ENCODE peak calls at places on chromosomes 1 and 21, in four cellular contexts. O is GM12892, J is NB4, X is uterus. W is an unnamed sample.

GRCh38 chr1:157104598-157105293 is 5.1 kb upstream of the ETV3L start:
- DNase-seq in O (no peak), X (no peak), J (no peak), W (no peak)

GRCh38 chr1:220689696-220690095 is 467 bp upstream of the C1orf115 start:
- DNase-seq in O (no peak), J (no peak), X (no peak), W (no peak)

GRCh38 chr1:170196490-170196889 is 50.7 kb downstream of the NTMT2 start:
- DNase-seq in J (no peak), X (no peak), O (no peak), W (no peak)

GRCh38 chr1:29827237-29827750 is 591.0 kb downstream of the PTPRU start:
- DNase-seq in J (no peak), X (no peak), O (no peak), W (no peak)

GRCh38 chr1:175343945-175344344 is 151.4 kb upstream of the KIAA0040 start:
- DNase-seq in J (no peak), X (no peak), O (no peak), W (no peak)

GRCh38 chr1:155649689-155650088 is 38.9 kb downstream of the YY1AP1 start:
- DNase-seq in J (peak), X (no peak), O (no peak), W (no peak)

GRCh38 chr1:80212958-80213357 is 1206.4 kb upstream of the ADGRL4 start:
- DNase-seq in O (no peak), X (no peak), J (no peak), W (no peak)

GRCh38 chr1:151372411-151372934 is at the start of gene SELENBP1:
- DNase-seq in O (no peak), X (peak), J (no peak), W (peak)

GRCh38 chr1:20981903-20982695 is 194.6 kb downstream of the EIF4G3 start:
- DNase-seq in J (peak), X (no peak), O (no peak), W (no peak)

GRCh38 chr1:65840683-65841082 is 48.0 kb downstream of the PDE4B start:
- DNase-seq in X (no peak), J (no peak), O (no peak), W (no peak)

GRCh38 chr1:159009704-159010361 is at the start of gene IFI16:
- DNase-seq in J (peak), X (peak), O (peak), W (peak)

GRCh38 chr1:72397786-72398185 is 115.4 kb upstream of the NEGR1 start:
- DNase-seq in X (no peak), J (peak), O (no peak), W (no peak)

GRCh38 chr1:33712176-33712575 is 151.7 kb upstream of the HMGB4 start:
- DNase-seq in O (no peak), X (no peak), J (no peak), W (no peak)

GRCh38 chr1:52663716-52664115 is 30.7 kb downstream of the SHISAL2A start:
- DNase-seq in J (no peak), X (no peak), O (no peak), W (no peak)

GRCh38 chr1:60068393-60069045 is 5.1 kb downstream of the C1orf87 start:
- DNase-seq in J (no peak), X (no peak), O (no peak), W (no peak)

DNA sequence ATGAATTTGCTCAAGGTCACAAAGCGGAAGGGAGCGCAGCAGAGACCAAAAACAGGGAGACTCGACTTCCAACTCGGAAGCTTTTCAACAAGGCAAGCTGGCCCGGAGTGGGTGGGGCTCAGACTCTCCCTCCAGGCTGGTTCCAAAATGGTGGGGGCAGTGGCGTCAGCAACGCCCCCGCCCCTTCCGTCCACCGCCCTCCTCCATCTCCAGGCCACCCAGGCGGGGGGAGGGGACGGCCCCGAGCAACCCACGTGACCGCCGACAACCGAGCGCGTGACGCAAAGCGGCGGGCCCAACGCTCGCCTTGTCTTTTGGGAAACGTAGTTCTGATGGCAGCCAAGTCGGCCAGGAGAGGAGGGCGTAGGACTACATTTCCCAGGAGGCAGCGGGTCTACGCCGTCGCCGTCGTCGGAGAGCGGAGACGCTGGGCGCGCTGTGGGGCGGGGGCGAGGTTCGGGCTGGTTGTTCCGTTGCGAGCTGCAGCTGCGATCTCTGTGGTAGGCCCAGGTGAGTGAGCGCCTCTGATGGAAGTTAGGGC is at the start of gene THRAP3:
- DNase-seq in J (peak), X (peak), O (peak), W (peak)
- TF ChIP-seq POLR2A in J (peak), X (peak), O (peak), W (peak)

GRCh38 chr1:1311107-1312104 is 3.0 kb downstream of the PUSL1 start:
- DNase-seq in O (no peak), J (no peak), X (no peak), W (no peak)
- TF ChIP-seq POLR2A in O (peak), J (no peak), X (no peak), W (no peak)

DNA sequence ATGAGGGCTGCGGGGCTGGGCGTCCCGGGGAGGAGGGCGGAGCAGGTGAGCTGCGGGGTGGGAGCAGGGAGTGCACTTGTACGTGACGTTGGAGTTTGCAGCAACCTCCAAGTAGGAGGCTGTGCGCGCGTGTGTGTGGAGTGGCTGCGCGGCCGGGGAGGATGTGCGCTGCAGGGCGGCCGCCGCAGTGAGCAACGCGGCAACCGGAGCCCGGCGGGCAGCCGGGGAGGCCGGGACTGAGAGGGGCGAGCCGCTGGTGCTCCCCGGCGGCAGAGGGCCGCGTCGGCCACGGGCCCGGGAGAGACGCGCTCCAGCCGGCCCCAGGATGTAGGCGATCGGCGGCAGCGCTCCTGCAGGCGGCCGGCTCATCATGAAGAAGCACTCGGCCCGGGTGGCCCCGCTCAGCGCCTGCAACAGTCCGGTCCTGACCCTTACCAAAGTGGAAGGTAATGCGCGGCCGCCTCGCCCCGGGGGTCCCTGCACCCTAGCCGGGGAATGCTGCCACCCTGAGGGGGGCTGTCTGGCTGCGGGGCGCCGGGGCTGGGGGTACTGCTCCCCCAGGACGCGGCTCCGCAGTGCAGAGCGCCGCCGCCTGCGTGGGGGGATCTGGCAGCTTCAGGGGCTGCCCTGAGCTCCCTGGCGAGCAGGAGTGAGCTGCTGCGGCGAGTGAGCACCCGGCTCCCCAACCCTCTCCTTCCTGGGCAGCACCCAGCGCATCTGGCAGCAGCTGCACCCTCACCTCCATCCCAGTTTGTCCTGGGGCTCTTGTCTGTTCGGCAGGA is 158.9 kb upstream of the COA6 start:
- DNase-seq in J (no peak), X (no peak), O (no peak), W (peak)
- TF ChIP-seq POLR2A in J (no peak), X (no peak), O (no peak), W (no peak)

DNA sequence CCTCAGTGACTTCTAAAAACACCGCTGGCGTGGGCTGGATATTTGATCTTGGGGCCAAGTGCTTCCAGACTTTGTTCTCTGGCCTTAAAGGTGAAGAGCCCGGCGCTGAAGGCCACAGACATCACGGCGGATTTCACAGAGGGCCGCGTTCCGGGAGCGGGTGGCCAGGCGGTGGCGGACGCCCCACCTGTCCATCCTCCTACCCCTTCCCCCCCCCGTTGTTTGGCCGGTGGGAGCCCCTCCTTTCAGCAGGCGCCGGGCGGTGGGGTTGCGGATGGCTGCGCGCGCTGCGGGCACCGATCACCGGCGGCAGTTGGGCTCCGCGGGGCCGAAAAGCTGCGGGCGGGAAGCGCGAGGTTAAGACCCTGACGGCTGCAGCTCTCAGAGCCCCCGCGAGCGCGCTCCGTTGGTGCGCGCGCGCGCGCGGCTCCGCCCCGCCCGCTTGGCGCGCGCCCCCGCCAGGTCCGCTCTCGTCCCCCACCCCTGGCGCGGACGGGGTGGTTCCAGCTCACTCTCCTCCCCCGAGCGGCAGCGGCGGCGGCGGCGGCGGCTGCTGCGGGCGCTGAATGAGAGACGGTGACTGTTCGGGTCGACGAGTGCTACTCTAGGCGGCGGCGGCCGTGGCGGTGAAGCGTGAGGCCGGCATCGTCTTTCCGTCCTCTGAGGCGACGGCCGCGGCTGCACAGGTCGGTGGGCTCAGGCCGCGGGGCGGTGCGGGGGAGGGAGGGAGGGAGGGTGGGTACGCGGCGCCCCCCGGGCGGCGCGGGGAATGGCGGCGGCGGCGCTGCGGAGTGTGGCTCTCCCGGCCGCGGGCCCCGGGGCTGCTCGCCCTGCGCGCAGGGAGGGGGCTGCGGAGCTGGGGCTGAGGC is at the start of gene RALGPS2:
- DNase-seq in J (peak), O (peak), X (peak), W (peak)
- TF ChIP-seq POLR2A in J (peak), O (no peak), X (peak), W (no peak)

GRCh38 chr1:57831624-57832023 is 407.8 kb upstream of the DAB1 start:
- DNase-seq in J (no peak), O (no peak), X (no peak), W (no peak)
- TF ChIP-seq POLR2A in J (no peak), O (no peak), X (no peak), W (no peak)

DNA sequence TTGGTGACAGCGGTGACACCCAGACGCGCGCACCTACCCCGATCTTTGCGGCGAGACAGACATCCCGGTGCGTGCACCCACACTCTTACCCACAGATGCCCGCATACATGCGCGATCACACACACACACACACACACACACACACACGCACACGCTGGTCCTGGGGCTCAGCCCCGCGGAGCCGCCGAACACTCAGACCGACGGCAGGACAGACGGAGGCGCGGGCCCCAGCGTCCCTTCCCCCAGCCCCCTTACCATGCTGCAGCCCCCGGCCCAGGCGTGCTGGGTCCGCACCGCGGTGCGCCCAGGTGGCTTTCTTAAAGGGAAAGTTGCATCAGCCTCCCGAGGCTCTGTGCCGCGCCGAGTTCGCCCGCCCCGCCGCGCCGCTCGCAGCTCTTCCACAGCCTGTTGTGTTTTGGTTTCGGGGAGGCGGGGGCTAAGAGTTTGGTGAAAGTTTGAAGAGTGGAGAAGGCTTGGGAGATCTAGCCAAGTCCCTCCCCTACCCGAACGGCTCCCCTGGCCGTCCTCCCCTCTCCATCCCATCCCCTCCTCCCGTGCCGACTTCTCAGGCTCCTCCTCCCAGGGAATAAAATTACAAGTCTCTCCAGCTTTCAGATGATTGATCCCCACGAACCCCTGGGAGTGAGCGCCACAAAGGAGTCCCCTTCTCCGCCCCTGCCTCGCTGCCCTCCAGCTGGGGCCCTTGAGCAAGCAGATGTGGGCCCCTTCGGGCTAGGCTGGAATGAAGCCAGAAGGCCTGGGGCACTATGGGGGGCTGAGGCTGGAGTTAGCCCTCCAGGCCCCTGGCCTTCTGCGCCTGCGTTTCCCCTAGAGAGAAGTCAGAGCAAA is at the start of gene SLC6A9:
- DNase-seq in J (no peak), X (peak), O (no peak), W (peak)
- TF ChIP-seq POLR2A in J (no peak), X (peak), O (no peak), W (no peak)

GRCh38 chr1:200351826-200352549 is 57.8 kb downstream of the ZNF281 start:
- DNase-seq in J (peak), O (no peak), X (no peak), W (no peak)
- TF ChIP-seq POLR2A in J (no peak), O (no peak), X (no peak), W (no peak)

GRCh38 chr21:43809346-43809799 is 20.0 kb downstream of the RRP1 start:
- DNase-seq in O (no peak), J (no peak), X (no peak), W (no peak)
- TF ChIP-seq POLR2A in O (no peak), J (peak), X (no peak), W (no peak)

GRCh38 chr1:84406209-84406917 is 8.1 kb downstream of the DNASE2B start:
- DNase-seq in J (no peak), O (no peak), X (no peak), W (no peak)
- TF ChIP-seq POLR2A in J (no peak), O (no peak), X (no peak), W (no peak)